ENCODE peak calls at places on chromosomes 12 and 14, in six cellular contexts. W is omental fat pad; E is CD8-positive, alpha-beta T cell; F is SK-N-SH; Q is tibial artery; J is prostate gland. X is an unnamed sample.

GRCh38 chr12:124457287-124458219 is 109.9 kb downstream of the NCOR2 start:
- DNase-seq in E (peak), F (no peak), J (peak), Q (peak), W (peak), X (peak)

GRCh38 chr12:74317078-74317581 is 220.5 kb upstream of the ATXN7L3B start:
- DNase-seq in Q (no peak), E (no peak), F (no peak), W (no peak), J (no peak), X (no peak)

GRCh38 chr12:104957388-104958008 is 592 bp downstream of the SLC41A2 start:
- DNase-seq in W (no peak), E (peak), Q (peak), J (no peak), F (peak), X (peak)

GRCh38 chr14:99579077-99579836 is 24.8 kb downstream of the CCDC85C start:
- DNase-seq in J (peak), Q (no peak), W (no peak), E (no peak), F (no peak), X (peak)

GRCh38 chr12:53695148-53696138 is 19.6 kb upstream of the ATP5MC2 start:
- DNase-seq in W (no peak), F (peak), Q (no peak), J (no peak), E (peak), X (peak)

GRCh38 chr12:120818416-120818815 is 85.7 kb downstream of the SPPL3 start:
- DNase-seq in E (no peak), F (no peak), Q (no peak), J (no peak), W (no peak), X (no peak)

GRCh38 chr14:105398044-105398725 is at the start of gene TEX22:
- DNase-seq in Q (peak), F (peak), J (peak), E (peak), W (peak), X (peak)

GRCh38 chr12:65663648-65664047 is 160.6 kb upstream of the HMGA2 start:
- DNase-seq in E (no peak), F (no peak), J (no peak), W (no peak), Q (no peak), X (no peak)

GRCh38 chr12:50924131-50924438 is 28.3 kb upstream of the HIGD1C start:
- DNase-seq in W (no peak), J (no peak), Q (no peak), F (no peak), E (no peak), X (no peak)

GRCh38 chr12:51592034-51592705 is 1.1 kb downstream of the SCN8A start:
- DNase-seq in Q (no peak), E (no peak), F (peak), W (no peak), J (no peak), X (no peak)

GRCh38 chr14:78154827-78155226 is 15.3 kb upstream of the NRXN3 start:
- DNase-seq in Q (no peak), F (no peak), W (no peak), J (no peak), E (no peak), X (no peak)

GRCh38 chr14:105064721-105065143 is 498 bp downstream of the GPR132 start:
- DNase-seq in W (no peak), F (peak), E (no peak), J (no peak), Q (no peak), X (no peak)

GRCh38 chr12:94677778-94678177 is 27.4 kb upstream of the TMCC3 start:
- DNase-seq in Q (no peak), W (no peak), J (peak), E (no peak), F (no peak), X (peak)

GRCh38 chr12:59723520-59723919 is 127.7 kb downstream of the SLC16A7 start:
- DNase-seq in W (no peak), Q (no peak), E (no peak), J (no peak), F (no peak), X (no peak)

GRCh38 chr14:21089877-21090193 is 8.6 kb downstream of the ZNF219 start:
- DNase-seq in Q (no peak), F (no peak), J (no peak), E (no peak), W (no peak), X (no peak)

GRCh38 chr14:73397810-73398209 is 60.5 kb downstream of the NUMB start:
- DNase-seq in E (no peak), J (no peak), F (no peak), Q (no peak), W (no peak), X (no peak)

GRCh38 chr12:32301216-32301615 is 98.1 kb upstream of the FGD4 start:
- DNase-seq in E (no peak), J (no peak), F (no peak), W (no peak), Q (no peak), X (no peak)

GRCh38 chr14:63011609-63012008 is 33.6 kb downstream of the KCNH5 start:
- DNase-seq in F (no peak), W (no peak), J (no peak), E (no peak), Q (no peak), X (no peak)

DNA sequence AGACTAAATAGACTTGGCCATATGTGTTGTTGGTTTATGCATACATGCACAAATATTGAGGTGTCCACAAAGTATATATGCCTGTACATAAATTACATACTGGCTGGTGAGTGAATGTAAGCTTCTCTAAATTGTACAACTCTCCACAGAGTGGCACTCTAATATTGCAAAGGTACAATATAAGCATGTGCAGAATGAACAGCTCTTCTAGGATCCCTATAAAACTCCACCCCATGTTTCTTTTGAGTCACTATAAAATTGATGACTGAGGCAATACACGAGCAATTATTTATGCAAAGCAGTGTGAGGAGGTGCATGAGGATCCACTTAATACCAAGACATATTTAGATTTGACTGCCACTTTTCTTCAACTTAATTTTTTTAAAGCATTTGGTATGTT is 172.2 kb downstream of the NAV3 start:
- DNase-seq in J (no peak), F (peak), W (no peak), Q (no peak), E (no peak), X (no peak)
- TF ChIP-seq CTCF in J (no peak), F (no peak), W (no peak), Q (no peak), E (no peak), X (no peak)

GRCh38 chr14:102288139-102288538 is 16.8 kb downstream of the MOK start:
- DNase-seq in F (no peak), E (no peak), W (no peak), Q (no peak), J (no peak), X (no peak)

GRCh38 chr14:102282751-102283465 is 22.1 kb downstream of the MOK start:
- DNase-seq in Q (no peak), W (no peak), J (no peak), F (no peak), E (no peak), X (no peak)

GRCh38 chr14:102279688-102280348 is 25.1 kb downstream of the MOK start:
- DNase-seq in E (no peak), W (no peak), J (no peak), F (no peak), Q (no peak), X (no peak)

GRCh38 chr14:102280376-102280962 is 24.5 kb downstream of the MOK start:
- DNase-seq in W (no peak), J (no peak), Q (no peak), E (no peak), F (no peak), X (no peak)

GRCh38 chr14:102285106-102285505 is 19.9 kb downstream of the MOK start:
- DNase-seq in J (no peak), Q (no peak), F (no peak), E (no peak), W (no peak), X (no peak)
- TF ChIP-seq CTCF in J (no peak), Q (no peak), F (no peak), E (no peak), W (no peak), X (no peak)

DNA sequence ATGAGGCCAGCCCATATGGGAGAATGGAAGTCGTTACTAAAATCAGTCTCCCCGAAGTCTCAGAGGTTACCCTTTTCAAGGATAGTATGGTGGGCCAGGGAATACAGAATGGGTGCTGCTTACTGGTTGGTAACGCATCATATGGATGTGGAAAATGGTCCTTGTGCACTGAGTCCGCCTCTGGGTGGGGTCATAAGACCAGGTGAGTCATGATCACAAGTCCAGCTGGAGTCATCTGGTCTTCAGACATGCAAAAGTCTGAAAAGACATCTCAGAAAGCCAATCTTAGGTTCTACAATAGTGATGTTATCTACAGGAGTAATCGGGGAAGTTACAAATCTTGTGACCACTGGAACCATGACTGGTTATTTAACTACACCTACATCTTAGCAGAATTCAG is 71.9 kb upstream of the TCL1B start:
- DNase-seq in E (no peak), J (no peak), F (no peak), Q (no peak), W (no peak), X (no peak)
- TF ChIP-seq CTCF in E (no peak), J (no peak), F (no peak), Q (no peak), W (no peak), X (no peak)

DNA sequence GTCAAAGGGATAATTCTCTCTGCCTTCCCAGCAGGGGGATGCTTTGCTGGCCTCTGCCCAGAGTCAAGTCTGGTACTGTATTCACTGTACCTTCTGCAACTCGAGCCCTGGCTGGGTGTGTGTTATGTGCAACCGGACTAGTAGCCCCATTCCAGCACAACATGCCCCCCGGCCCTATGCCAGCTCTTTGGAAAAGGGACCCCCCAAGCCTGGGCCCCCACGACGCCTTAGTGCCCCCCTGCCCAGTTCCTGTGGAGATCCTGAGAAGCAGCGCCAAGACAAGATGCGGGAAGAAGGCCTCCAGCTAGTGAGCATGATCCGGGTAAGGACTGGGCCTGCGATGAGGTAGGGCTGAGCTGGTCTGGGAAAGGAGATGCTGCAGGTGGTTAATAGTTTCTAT is 3.3 kb downstream of the RNF31 start:
- DNase-seq in W (no peak), F (no peak), E (no peak), J (no peak), Q (no peak), X (no peak)
- TF ChIP-seq CTCF in W (no peak), F (no peak), E (no peak), J (no peak), Q (no peak), X (no peak)

GRCh38 chr12:25135531-25136154 is 59.3 kb downstream of the DNAI7 start:
- DNase-seq in Q (no peak), E (no peak), J (no peak), W (no peak), F (no peak), X (no peak)
- TF ChIP-seq CTCF in Q (no peak), E (no peak), J (no peak), W (no peak), F (no peak), X (no peak)

DNA sequence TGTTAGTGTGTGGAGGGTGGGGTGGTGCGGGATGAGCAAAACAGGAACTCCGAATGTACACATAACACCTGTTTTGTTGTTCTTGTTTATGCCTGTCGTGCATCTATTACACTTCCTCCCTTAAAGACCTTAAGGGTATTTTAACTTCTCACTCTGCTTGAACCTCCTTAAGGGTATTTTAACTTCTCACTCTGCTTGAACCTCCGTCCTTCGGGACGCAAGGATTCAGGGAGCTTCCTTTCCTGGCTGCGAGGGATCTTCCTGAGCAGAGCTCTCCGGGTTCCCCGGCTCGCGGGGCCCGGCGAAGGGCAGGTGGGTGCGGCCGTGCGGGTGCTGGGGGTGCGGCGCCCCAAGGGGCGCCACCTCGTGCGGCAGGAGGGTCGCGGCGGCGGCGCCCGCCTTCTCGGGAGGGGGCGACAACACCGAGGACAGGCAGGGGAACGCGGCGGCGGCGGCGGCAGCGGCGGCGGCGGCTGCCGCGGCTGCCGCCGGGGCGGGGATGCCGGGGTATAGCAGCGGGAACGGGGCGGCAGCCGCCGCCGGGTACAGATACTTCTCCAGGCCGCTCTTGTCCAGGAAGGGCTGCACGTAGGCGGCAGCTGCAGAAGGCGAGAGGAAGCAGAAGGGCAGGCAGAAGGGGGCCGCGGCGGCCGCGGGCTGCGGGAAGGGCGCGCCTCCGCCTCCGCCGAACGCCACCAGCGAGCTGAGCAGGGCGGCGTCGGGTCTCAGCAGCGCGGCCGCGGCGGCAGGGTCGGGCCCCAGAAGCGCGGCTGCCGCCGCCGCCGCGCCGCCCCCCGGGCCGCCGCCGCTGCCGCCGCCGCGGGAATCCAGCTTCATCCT is 2.8 kb downstream of the BHLHE41 start:
- DNase-seq in W (no peak), Q (peak), F (peak), J (no peak), E (peak), X (no peak)
- TF ChIP-seq CTCF in W (no peak), Q (no peak), F (no peak), J (no peak), E (no peak), X (no peak)

X was measured in stomach.